ENCODE peak calls at places on chromosomes 4 and X, in nine cellular contexts. S is hepatocyte, T is GM23248, V is GM23338, L is OCI-LY7, K is HCT116, U is neural progenitor cell, P is SK-N-SH, G is MM.1S. M is an unnamed sample.

GRCh38 chrX:19214248-19214787 is 92.0 kb upstream of the ADGRG2 start:
- DNase-seq in S (peak), T (no peak), V (no peak), L (no peak), K (no peak), U (no peak), P (no peak), G (no peak), M (peak)

GRCh38 chr4:68349361-68350360 is at the start of gene YTHDC1:
- DNase-seq in S (peak), T (peak), V (peak), L (peak), K (peak), U (peak), P (peak), G (peak), M (peak)

GRCh38 chrX:153456161-153456560 is 10.3 kb upstream of the TREX2 start:
- DNase-seq in S (no peak), T (no peak), V (no peak), L (no peak), K (no peak), U (no peak), P (no peak), G (no peak), M (no peak)

GRCh38 chr4:120921456-120922389 is 803 bp downstream of the PRDM5 start:
- DNase-seq in S (peak), T (peak), V (peak), L (no peak), K (no peak), U (peak), P (no peak), G (peak), M (peak)

GRCh38 chr4:152014280-152014679 is 253.5 kb upstream of the GATB start:
- DNase-seq in S (no peak), T (no peak), V (no peak), L (no peak), K (no peak), U (no peak), P (no peak), G (peak), M (no peak)

GRCh38 chr4:144295286-144295995 is 154.9 kb upstream of the GYPA start:
- DNase-seq in S (no peak), T (no peak), V (no peak), L (no peak), K (no peak), U (no peak), P (no peak), G (no peak), M (no peak)

GRCh38 chr4:112343330-112343729 is 46.2 kb downstream of the ALPK1 start:
- DNase-seq in S (no peak), T (no peak), V (peak), L (no peak), K (no peak), U (peak), P (no peak), G (no peak), M (no peak)

GRCh38 chr4:112817933-112818921 is 181.3 kb downstream of the LARP7 start:
- DNase-seq in S (peak), T (peak), V (peak), L (no peak), K (peak), U (peak), P (peak), G (peak), M (peak)

GRCh38 chr4:48090621-48091020 is 43.4 kb downstream of the TXK start:
- DNase-seq in S (no peak), T (no peak), V (no peak), L (no peak), K (no peak), U (no peak), P (no peak), G (no peak), M (no peak)

GRCh38 chrX:71017396-71017939 is 50.7 kb downstream of the SNX12 start:
- DNase-seq in S (no peak), T (no peak), V (no peak), L (no peak), K (no peak), U (no peak), P (no peak), G (no peak), M (no peak)

GRCh38 chr4:23233596-23233995 is 540.9 kb downstream of the GBA3 start:
- DNase-seq in S (no peak), T (no peak), V (no peak), L (no peak), K (no peak), U (no peak), P (no peak), G (no peak), M (no peak)

GRCh38 chr4:55269970-55270369 is 76.1 kb upstream of the SRD5A3 start:
- DNase-seq in S (no peak), T (no peak), V (no peak), L (no peak), K (no peak), U (no peak), P (no peak), G (no peak), M (no peak)

GRCh38 chrX:106742831-106743230 is 16.3 kb downstream of the RNF128 start:
- DNase-seq in S (no peak), T (no peak), V (no peak), L (no peak), K (no peak), U (no peak), P (no peak), G (no peak), M (peak)

GRCh38 chr4:147108409-147108808 is 162.7 kb upstream of the TTC29 start:
- DNase-seq in S (no peak), T (peak), V (no peak), L (no peak), K (no peak), U (no peak), P (no peak), G (no peak), M (peak)

GRCh38 chrX:34483980-34484379 is 173.1 kb downstream of the TMEM47 start:
- DNase-seq in S (no peak), T (no peak), V (no peak), L (no peak), K (no peak), U (no peak), P (no peak), G (no peak), M (no peak)

GRCh38 chr4:149572711-149573110 is 242.9 kb downstream of the IQCM start:
- DNase-seq in S (no peak), T (no peak), V (no peak), L (no peak), K (no peak), U (no peak), P (no peak), G (no peak), M (no peak)

GRCh38 chrX:46554942-46555341 is 9.7 kb upstream of the ZNF674 start:
- DNase-seq in S (no peak), T (peak), V (no peak), L (no peak), K (no peak), U (no peak), P (no peak), G (peak), M (peak)

GRCh38 chrX:11190745-11191510 is 79.8 kb downstream of the HCCS start:
- DNase-seq in S (peak), T (no peak), V (no peak), L (no peak), K (no peak), U (no peak), P (no peak), G (peak), M (peak)
- TF ChIP-seq EZH2phosphoT487 in S (no peak), T (no peak), V (no peak), L (no peak), K (no peak), U (no peak), P (no peak), G (no peak), M (no peak)

GRCh38 chrX:129956145-129956544 is 26.3 kb upstream of the BCORL1 start:
- DNase-seq in S (no peak), T (no peak), V (no peak), L (no peak), K (no peak), U (no peak), P (no peak), G (no peak), M (no peak)
- H3K4me3 ChIP-seq in S (no peak), T (no peak), V (peak), L (no peak), K (no peak), U (peak), P (no peak), G (no peak), M (no peak)

DNA sequence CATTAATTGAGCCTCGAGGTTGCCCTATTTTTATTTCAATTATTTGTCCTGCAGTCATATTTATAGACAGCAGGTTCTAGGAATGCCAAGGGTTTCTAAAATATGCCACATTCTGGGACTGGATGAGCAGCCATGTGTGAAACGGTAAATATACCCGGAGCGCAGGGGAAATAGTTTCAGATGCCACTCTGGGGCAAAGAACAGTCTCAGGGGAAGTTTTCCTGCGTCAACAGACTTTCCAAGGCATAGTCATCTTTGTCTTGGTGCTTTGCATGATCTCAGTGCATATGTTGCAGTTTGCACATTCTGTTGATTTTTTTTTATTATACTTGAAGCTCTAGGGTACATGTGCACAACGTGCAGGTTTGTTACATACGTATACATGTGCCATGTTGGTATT is 71.0 kb downstream of the GPAT3 start:
- DNase-seq in S (no peak), T (no peak), V (no peak), L (no peak), K (no peak), U (no peak), P (no peak), G (no peak), M (no peak)
- H3K27ac ChIP-seq in S (no peak), T (no peak), V (no peak), L (no peak), K (no peak), U (no peak), P (no peak), G (no peak), M (no peak)

GRCh38 chr4:117560329-117560728 is 474.0 kb upstream of the NDST3 start:
- DNase-seq in S (no peak), T (no peak), V (peak), L (no peak), K (peak), U (no peak), P (no peak), G (peak), M (peak)
- TF ChIP-seq EZH2phosphoT487 in S (no peak), T (no peak), V (no peak), L (no peak), K (no peak), U (no peak), P (no peak), G (no peak), M (no peak)

GRCh38 chr4:40199179-40199670 is 2.4 kb downstream of the RHOH start:
- DNase-seq in S (no peak), T (no peak), V (no peak), L (peak), K (no peak), U (no peak), P (no peak), G (peak), M (no peak)
- H3K4me3 ChIP-seq in S (no peak), T (no peak), V (no peak), L (peak), K (no peak), U (no peak), P (no peak), G (peak), M (no peak)

DNA sequence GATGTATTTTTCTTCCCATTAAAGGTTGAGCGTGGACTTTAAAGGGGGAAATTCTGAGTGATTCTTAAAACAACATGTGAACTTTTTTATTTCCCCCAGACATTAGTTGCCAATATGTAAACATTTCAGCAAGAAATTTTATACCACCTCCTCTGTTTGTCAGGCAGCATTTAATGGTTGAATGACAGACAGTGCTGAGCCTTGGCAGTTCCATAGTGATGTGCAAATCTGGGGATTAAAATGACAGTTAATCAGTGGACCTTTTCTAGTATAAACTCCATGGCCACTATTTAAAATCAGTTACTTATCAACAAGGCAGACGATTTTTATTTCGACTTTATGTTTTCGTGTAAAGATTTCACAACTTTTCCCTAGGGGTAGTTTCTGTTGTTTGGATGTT is 83.5 kb downstream of the FAT4 start:
- DNase-seq in S (no peak), T (no peak), V (no peak), L (no peak), K (no peak), U (no peak), P (no peak), G (no peak), M (no peak)
- H3K27ac ChIP-seq in S (no peak), T (no peak), V (no peak), L (no peak), K (no peak), U (no peak), P (no peak), G (no peak), M (no peak)

M was measured in PC-3.